ENCODE peak calls at places on chromosome 2, in eight cellular contexts. E is neural progenitor cell, K is colonic mucosa, Z is mammary epithelial cell, X is sigmoid colon, T is HCT116, H is PC-3, J is adrenal gland. R is an unnamed sample. For H3K4me1 and H3K27me3, the result is how much of the 10 kb centered on the place peaks cover.

GRCh38 chr2:233995985-233996384 is 54.5 kb upstream of the SPP2 start:
- DNase-seq in E (no peak), K (no peak), H (no peak), Z (no peak), T (no peak), X (no peak), J (no peak), R (no peak)

GRCh38 chr2:186780701-186781316 is 68.2 kb downstream of the ZSWIM2 start:
- DNase-seq in Z (peak), H (peak), X (no peak), J (no peak), E (peak), K (no peak), T (peak), R (peak)

GRCh38 chr2:111975053-111975552 is 76.7 kb downstream of the MERTK start:
- DNase-seq in H (peak), K (no peak), X (no peak), Z (peak), T (peak), E (no peak), J (peak), R (no peak)

GRCh38 chr2:220104871-220105351 is 477.5 kb downstream of the SLC4A3 start:
- DNase-seq in X (no peak), T (no peak), K (no peak), Z (peak), E (peak), J (no peak), H (peak), R (no peak)

GRCh38 chr2:2232167-2232566 is 98.9 kb downstream of the MYT1L start:
- DNase-seq in E (no peak), X (no peak), H (no peak), J (no peak), K (no peak), T (no peak), Z (no peak), R (no peak)

GRCh38 chr2:182792441-182792840 is 74.0 kb downstream of the FRZB start:
- DNase-seq in J (no peak), K (no peak), H (no peak), Z (no peak), E (no peak), T (no peak), X (no peak), R (no peak)

GRCh38 chr2:12081481-12082210 is 335.2 kb downstream of the LPIN1 start:
- DNase-seq in Z (no peak), X (no peak), J (no peak), T (no peak), E (no peak), H (peak), K (no peak), R (no peak)

GRCh38 chr2:148521181-148521580 is 123.4 kb upstream of the EPC2 start:
- DNase-seq in E (no peak), T (no peak), X (no peak), J (no peak), H (no peak), K (no peak), Z (no peak), R (no peak)

GRCh38 chr2:94986392-94986963 is 39.0 kb upstream of the MAL start:
- DNase-seq in X (no peak), T (peak), E (peak), K (peak), H (peak), J (peak), Z (peak), R (peak)

GRCh38 chr2:135662088-135662487 is 79.6 kb upstream of the UBXN4 start:
- DNase-seq in K (no peak), J (no peak), X (no peak), H (no peak), E (no peak), T (no peak), Z (peak), R (no peak)

GRCh38 chr2:13543550-13543949 is 826.8 kb downstream of the TRIB2 start:
- DNase-seq in T (no peak), J (no peak), H (no peak), E (no peak), Z (no peak), X (no peak), K (no peak), R (no peak)

GRCh38 chr2:8677646-8678592 is 3.9 kb upstream of the ID2 start:
- DNase-seq in T (peak), K (peak), Z (peak), J (peak), E (peak), X (peak), H (peak), R (no peak)

GRCh38 chr2:152647417-152648010 is 69.7 kb downstream of the PRPF40A start:
- DNase-seq in T (no peak), K (peak), H (no peak), E (peak), Z (no peak), J (peak), X (peak), R (no peak)

GRCh38 chr2:219570924-219571310 is 422 bp downstream of the OBSL1 start:
- DNase-seq in Z (peak), T (no peak), X (no peak), K (no peak), E (peak), J (no peak), H (no peak), R (no peak)

GRCh38 chr2:103165836-103166235 is 404.0 kb downstream of the TMEM182 start:
- DNase-seq in K (no peak), T (no peak), E (peak), X (no peak), Z (no peak), J (no peak), H (no peak), R (no peak)

GRCh38 chr2:101011152-101011551 is 9.1 kb downstream of the RPL31 start:
- DNase-seq in X (peak), Z (no peak), J (peak), H (no peak), K (no peak), E (no peak), T (no peak), R (no peak)

GRCh38 chr2:190977505-190977904 is 36.5 kb downstream of the STAT1 start:
- DNase-seq in K (no peak), T (no peak), J (no peak), Z (no peak), E (no peak), X (no peak), H (no peak), R (no peak)

GRCh38 chr2:27085670-27086089 is 892 bp upstream of the KHK start:
- DNase-seq in K (peak), E (peak), X (peak), J (peak), Z (peak), T (no peak), H (peak), R (no peak)

GRCh38 chr2:177893880-177894279 is 178.7 kb downstream of the PDE11A start:
- DNase-seq in T (no peak), K (no peak), H (no peak), J (no peak), Z (no peak), X (no peak), E (no peak), R (no peak)

GRCh38 chr2:239589855-239590254 is 189.0 kb upstream of the HDAC4 start:
- DNase-seq in K (no peak), Z (no peak), J (no peak), T (no peak), E (no peak), H (no peak), X (peak), R (no peak)

GRCh38 chr2:234979204-234980167 is 27.7 kb downstream of the SH3BP4 start:
- DNase-seq in H (peak), Z (no peak), J (no peak), X (no peak), K (no peak), T (no peak), E (no peak), R (no peak)

GRCh38 chr2:23940262-23940975 is at the start of gene UBXN2A:
- DNase-seq in K (peak), X (peak), E (peak), T (peak), Z (peak), J (peak), H (peak), R (no peak)

GRCh38 chr2:160308915-160309314 is 108.8 kb upstream of the ITGB6 start:
- DNase-seq in K (no peak), Z (peak), X (no peak), H (peak), E (no peak), J (no peak), T (no peak), R (no peak)

GRCh38 chr2:26521054-26521912 is 43.4 kb upstream of the OTOF start:
- DNase-seq in J (no peak), X (peak), Z (no peak), E (peak), T (peak), K (no peak), H (peak), R (peak)

GRCh38 chr2:64179582-64180321 is 35.5 kb upstream of the PELI1 start:
- DNase-seq in T (no peak), J (no peak), X (no peak), Z (no peak), K (no peak), H (no peak), E (no peak), R (no peak)

GRCh38 chr2:134401081-134401497 is 147.2 kb downstream of the MGAT5 start:
- DNase-seq in K (no peak), T (no peak), Z (no peak), J (no peak), X (no peak), H (no peak), E (no peak), R (no peak)

GRCh38 chr2:65055427-65056214 is 595 bp upstream of the CEP68 start:
- DNase-seq in J (no peak), T (no peak), H (no peak), E (no peak), K (no peak), Z (no peak), X (no peak), R (no peak)

GRCh38 chr2:43609304-43609883 is 13.6 kb upstream of the THADA start:
- DNase-seq in E (peak), K (peak), X (no peak), H (peak), T (peak), J (peak), Z (peak), R (peak)

GRCh38 chr2:220076734-220077133 is 449.3 kb downstream of the SLC4A3 start:
- DNase-seq in J (no peak), X (no peak), K (no peak), E (peak), Z (peak), H (peak), T (no peak), R (no peak)

GRCh38 chr2:50840346-50841124 is 191.4 kb downstream of the NRXN1 start:
- DNase-seq in K (no peak), E (no peak), T (no peak), J (no peak), H (no peak), Z (peak), X (no peak), R (no peak)

GRCh38 chr2:131413148-131413747 is 49.3 kb upstream of the RAB6D start:
- DNase-seq in Z (peak), X (no peak), H (peak), J (peak), K (no peak), T (peak), E (peak), R (no peak)

GRCh38 chr2:213740453-213740852 is 456.2 kb downstream of the SPAG16 start:
- DNase-seq in Z (no peak), H (no peak), J (no peak), T (no peak), E (no peak), K (no peak), X (no peak), R (no peak)

GRCh38 chr2:227406177-227407031 is 18.7 kb upstream of the SCYGR1 start:
- DNase-seq in Z (peak), E (peak), H (peak), X (peak), K (peak), T (peak), J (peak), R (peak)

GRCh38 chr2:61470122-61470951 is 550 bp downstream of the USP34 start:
- DNase-seq in T (peak), H (peak), K (peak), E (peak), J (peak), Z (peak), X (peak), R (no peak)

GRCh38 chr2:37389984-37390765 is 45.7 kb downstream of the QPCT start:
- DNase-seq in E (no peak), T (peak), J (no peak), H (peak), X (no peak), Z (peak), K (no peak), R (no peak)

GRCh38 chr2:144510206-144510991 is 9.5 kb downstream of the ZEB2 start:
- DNase-seq in H (no peak), J (no peak), T (no peak), E (peak), K (no peak), X (no peak), Z (peak), R (no peak)

GRCh38 chr2:202037086-202037485 is 3.4 kb downstream of the FZD7 start:
- DNase-seq in H (no peak), X (peak), J (no peak), T (no peak), Z (peak), K (no peak), E (peak), R (no peak)

GRCh38 chr2:95185973-95186372 is 20.4 kb downstream of the ZNF2 start:
- DNase-seq in K (no peak), H (no peak), E (no peak), T (no peak), X (no peak), Z (no peak), J (no peak), R (no peak)

GRCh38 chr2:30235859-30236535 is 4.7 kb downstream of the LBH start:
- DNase-seq in J (no peak), T (no peak), Z (no peak), X (peak), K (no peak), E (no peak), H (no peak), R (no peak)
- H3K4me1 ChIP-seq in J (under half), T (under half), Z (under half), X (half or more), K (under half), E (under half), H (under half), R (under half)

GRCh38 chr2:156436477-156437085 is 402 bp downstream of the GPD2 start:
- DNase-seq in E (peak), J (no peak), Z (no peak), H (peak), T (no peak), K (peak), X (no peak), R (no peak)

GRCh38 chr2:156437876-156438410 is 1.8 kb downstream of the GPD2 start:
- DNase-seq in X (no peak), H (peak), K (no peak), J (no peak), T (no peak), Z (peak), E (no peak), R (no peak)

GRCh38 chr2:156435392-156435724 is 821 bp upstream of the GPD2 start:
- DNase-seq in T (no peak), H (no peak), K (no peak), X (no peak), E (no peak), Z (no peak), J (no peak), R (no peak)

GRCh38 chr2:156435725-156436476 is at the start of gene GPD2:
- DNase-seq in T (peak), J (peak), K (peak), H (peak), E (peak), X (peak), Z (peak), R (peak)

DNA sequence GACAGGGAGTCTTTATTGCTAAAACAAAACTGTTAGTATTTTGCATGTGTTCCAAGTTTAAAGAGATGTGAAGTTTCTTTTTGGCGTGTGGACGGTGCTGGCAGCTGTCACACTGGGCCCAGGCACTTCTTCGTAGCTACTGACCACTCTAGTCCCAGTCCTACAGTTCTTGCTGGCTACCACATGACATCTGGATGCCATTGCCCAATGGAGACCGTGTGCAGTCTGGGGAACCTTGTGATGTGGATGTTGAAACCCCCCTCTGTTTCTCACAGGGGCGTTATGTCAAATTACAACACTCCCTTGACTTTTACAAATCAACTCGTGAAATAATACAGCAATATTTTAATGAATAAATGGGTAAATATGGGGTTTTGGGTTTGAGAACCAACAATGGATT is 1.1 kb downstream of the GPD2 start:
- DNase-seq in K (peak), Z (no peak), E (peak), J (peak), T (no peak), X (peak), H (no peak), R (no peak)
- H3K27ac ChIP-seq in K (peak), Z (peak), E (no peak), J (no peak), T (peak), X (peak), H (peak), R (no peak)

GRCh38 chr2:56185101-56185581 is 1.4 kb downstream of the CCDC85A start:
- DNase-seq in E (peak), K (peak), Z (peak), X (peak), H (peak), T (no peak), J (peak), R (no peak)
- H3K27me3 ChIP-seq in E (half or more), K (under half), Z (under half), X (under half), H (half or more), T (under half), J (under half), R (under half)

GRCh38 chr2:238022594-238023157 is 38.1 kb upstream of the SCLY start:
- DNase-seq in J (no peak), E (no peak), H (no peak), T (no peak), K (peak), Z (no peak), X (no peak), R (no peak)
- H3K4me1 ChIP-seq in J (under half), E (under half), H (under half), T (under half), K (under half), Z (under half), X (under half), R (under half)

DNA sequence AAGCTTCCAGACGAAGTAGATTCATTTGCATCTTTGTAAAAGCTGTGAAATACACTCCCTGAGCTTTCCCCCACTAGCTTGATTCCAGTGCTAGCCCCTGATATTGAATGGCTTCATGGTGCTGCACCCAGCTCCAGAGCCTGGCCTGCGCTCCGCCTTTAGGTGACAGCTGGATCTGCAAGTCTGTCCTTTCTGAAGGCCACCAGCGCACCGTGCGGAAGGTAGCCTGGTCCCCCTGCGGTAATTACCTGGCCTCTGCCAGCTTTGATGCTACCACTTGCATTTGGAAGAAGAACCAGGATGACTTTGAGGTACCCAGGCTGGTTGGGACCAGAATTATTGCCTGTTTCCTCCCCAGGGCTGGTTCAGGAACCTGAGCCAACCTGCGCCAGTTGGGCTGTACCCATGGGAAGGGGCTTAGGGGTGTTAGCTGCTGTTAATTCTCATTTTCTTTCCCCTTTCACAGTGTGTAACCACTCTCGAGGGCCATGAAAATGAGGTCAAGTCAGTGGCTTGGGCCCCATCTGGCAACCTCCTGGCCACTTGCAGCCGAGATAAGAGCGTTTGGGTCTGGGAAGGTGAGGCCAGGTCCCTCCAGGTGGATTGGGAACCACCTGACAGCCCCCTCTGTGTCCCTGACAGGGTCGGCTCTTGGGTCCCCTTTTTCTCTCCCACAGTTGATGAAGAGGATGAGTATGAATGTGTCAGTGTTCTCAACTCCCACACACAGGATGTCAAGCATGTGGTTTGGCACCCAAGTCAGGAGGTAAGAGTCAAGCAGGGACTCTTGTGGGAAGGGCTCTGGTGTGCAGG is 1.3 kb downstream of the CIAO1 start:
- DNase-seq in K (peak), X (no peak), J (no peak), H (peak), Z (peak), E (peak), T (peak), R (no peak)
- H3K27ac ChIP-seq in K (no peak), X (peak), J (no peak), H (no peak), Z (no peak), E (no peak), T (no peak), R (no peak)

GRCh38 chr2:25333981-25334380 is 7.7 kb downstream of the DNMT3A start:
- DNase-seq in H (no peak), Z (no peak), K (no peak), X (no peak), J (no peak), E (no peak), T (no peak), R (no peak)
- H3K27me3 ChIP-seq in H (under half), Z (under half), K (under half), X (under half), J (under half), E (under half), T (under half), R (under half)

DNA sequence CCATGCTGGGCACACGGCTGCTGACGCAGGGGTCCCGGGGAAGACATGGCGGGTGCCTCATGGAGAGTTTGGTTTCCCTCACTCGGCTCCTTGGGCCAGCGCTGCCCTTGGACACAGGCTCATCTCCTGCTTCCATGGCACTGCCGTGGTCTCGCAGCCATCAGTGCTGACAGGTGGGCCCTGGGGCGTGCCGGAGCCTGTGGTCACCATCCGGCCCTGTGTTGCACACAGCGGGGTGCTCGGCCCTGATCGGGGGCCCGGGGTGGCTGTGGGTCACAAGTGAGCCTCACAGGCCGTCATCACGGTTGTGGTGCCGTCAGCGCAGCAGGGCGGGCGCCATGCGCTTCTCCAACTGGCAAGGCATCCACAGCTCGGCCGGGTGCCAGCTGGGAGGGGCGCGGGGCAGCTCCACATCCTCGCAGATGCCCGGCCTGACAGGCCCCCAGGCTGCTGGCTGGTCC is 582 bp downstream of the RTP5 start:
- DNase-seq in E (no peak), Z (no peak), J (no peak), K (no peak), X (no peak), T (no peak), H (no peak), R (no peak)
- H3K4me1 ChIP-seq in E (under half), Z (under half), J (under half), K (under half), X (under half), T (under half), H (under half), R (under half)

DNA sequence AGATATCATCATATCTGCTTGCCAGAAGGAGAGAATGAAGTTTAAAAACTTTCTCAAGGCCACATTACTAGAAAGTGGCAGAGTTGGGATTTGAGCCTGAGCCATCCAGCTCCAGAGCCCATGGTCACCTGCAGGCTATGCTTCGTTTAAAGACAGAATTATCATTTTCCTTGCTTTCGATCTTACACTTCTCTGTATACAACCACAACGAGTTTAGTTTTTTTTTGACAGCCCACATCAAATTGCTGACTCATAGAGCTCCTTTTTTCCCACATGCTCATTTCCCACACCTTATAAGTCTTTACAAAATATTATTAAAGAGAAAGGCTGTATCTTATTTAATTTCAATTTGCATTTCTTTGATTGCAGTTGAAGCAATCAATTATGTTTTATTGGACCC is 6.5 kb downstream of the PLEK start:
- DNase-seq in J (no peak), X (no peak), T (no peak), H (peak), K (no peak), Z (peak), E (no peak), R (no peak)
- H3K27ac ChIP-seq in J (no peak), X (no peak), T (no peak), H (no peak), K (no peak), Z (no peak), E (no peak), R (no peak)

GRCh38 chr2:73300926-73301325 is 7.6 kb upstream of the EGR4 start:
- DNase-seq in T (no peak), X (no peak), Z (no peak), J (no peak), K (no peak), E (no peak), H (no peak), R (no peak)
- H3K27me3 ChIP-seq in T (under half), X (under half), Z (under half), J (under half), K (under half), E (half or more), H (half or more), R (under half)

R was measured in iPS DF 6.9.